ENCODE peak calls at places on chromosomes 5 and 9, in five cellular contexts. One of them, this sample, is unnamed.

GRCh38 chr9:4855861-4856260 is 63.1 kb downstream of the RCL1 start:
- DNase-seq in mesendoderm: no peak
- DNase-seq in H1: no peak
- DNase-seq in IMR-90: peak; percentile 78
- DNase-seq in trophoblast cell: no peak
- DNase-seq in this sample: peak; percentile 79

GRCh38 chr9:79757906-79758669 is 186.3 kb downstream of the TLE4 start:
- DNase-seq in trophoblast cell: no peak
- DNase-seq in mesendoderm: peak; percentile 8
- DNase-seq in H1: no peak
- DNase-seq in IMR-90: peak; percentile 46
- DNase-seq in this sample: peak; percentile 65

GRCh38 chr5:22754155-22754554 is 99.0 kb downstream of the CDH12 start:
- DNase-seq in H1: no peak
- DNase-seq in mesendoderm: no peak
- DNase-seq in trophoblast cell: no peak
- DNase-seq in IMR-90: no peak
- DNase-seq in this sample: no peak

GRCh38 chr5:143003328-143003636 is 233.1 kb downstream of the ARHGAP26 start:
- DNase-seq in IMR-90: no peak
- DNase-seq in H1: no peak
- DNase-seq in mesendoderm: no peak
- DNase-seq in trophoblast cell: no peak
- DNase-seq in this sample: no peak

GRCh38 chr9:16136961-16137360 is 584.1 kb downstream of the CCDC171 start:
- DNase-seq in mesendoderm: no peak
- DNase-seq in IMR-90: peak; percentile 79
- DNase-seq in H1: no peak
- DNase-seq in trophoblast cell: peak; percentile 14
- DNase-seq in this sample: peak; percentile 59

GRCh38 chr5:38725419-38725865 is 120.4 kb upstream of the OSMR start:
- DNase-seq in IMR-90: no peak
- DNase-seq in mesendoderm: no peak
- DNase-seq in H1: no peak
- DNase-seq in trophoblast cell: no peak
- DNase-seq in this sample: no peak

GRCh38 chr5:38443390-38443789 is 113.1 kb downstream of the LIFR start:
- DNase-seq in mesendoderm: no peak
- DNase-seq in H1: no peak
- DNase-seq in trophoblast cell: no peak
- DNase-seq in IMR-90: no peak
- DNase-seq in this sample: no peak

GRCh38 chr5:16808021-16808420 is 128.1 kb downstream of the MYO10 start:
- DNase-seq in H1: no peak
- DNase-seq in mesendoderm: no peak
- DNase-seq in IMR-90: no peak
- DNase-seq in trophoblast cell: peak; percentile 75
- DNase-seq in this sample: no peak

GRCh38 chr5:135476615-135477493 is 24.7 kb upstream of the TIFAB start:
- DNase-seq in trophoblast cell: no peak
- DNase-seq in IMR-90: no peak
- DNase-seq in H1: no peak
- DNase-seq in mesendoderm: peak; percentile 83
- DNase-seq in this sample: no peak

GRCh38 chr5:34053133-34053532 is 10.1 kb upstream of the C1QTNF3 start:
- DNase-seq in IMR-90: peak; percentile 78
- DNase-seq in mesendoderm: no peak
- DNase-seq in trophoblast cell: no peak
- DNase-seq in H1: no peak
- DNase-seq in this sample: peak; percentile 44

GRCh38 chr5:3607541-3608147 is 12.0 kb downstream of the IRX1 start:
- DNase-seq in H1: no peak
- DNase-seq in mesendoderm: no peak
- DNase-seq in IMR-90: no peak
- DNase-seq in trophoblast cell: no peak
- DNase-seq in this sample: no peak

GRCh38 chr9:35726876-35727438 is 5.0 kb downstream of the TLN1 start:
- DNase-seq in IMR-90: peak; percentile 51
- DNase-seq in mesendoderm: no peak
- DNase-seq in H1: no peak
- DNase-seq in trophoblast cell: no peak
- DNase-seq in this sample: peak; percentile 63
- H3K4ac ChIP-seq in IMR-90: peak overlapping the region; percentile 99
- H3K4ac ChIP-seq in mesendoderm: peak overlapping the region; percentile 93
- H3K4ac ChIP-seq in H1: no peak overlapping the region
- H3K4ac ChIP-seq in trophoblast cell: peak overlapping the region; percentile 97
- H3K4ac ChIP-seq in this sample: peak overlapping the region; percentile 90

GRCh38 chr9:37986001-37986400 is 82.1 kb upstream of the SLC25A51 start:
- DNase-seq in IMR-90: no peak
- DNase-seq in H1: no peak
- DNase-seq in mesendoderm: no peak
- DNase-seq in trophoblast cell: no peak
- DNase-seq in this sample: no peak
- H3K4me3 ChIP-seq in IMR-90: no peak overlapping the region
- H3K4me3 ChIP-seq in H1: no peak overlapping the region
- H3K4me3 ChIP-seq in mesendoderm: no peak overlapping the region
- H3K4me3 ChIP-seq in trophoblast cell: no peak overlapping the region
- H3K4me3 ChIP-seq in this sample: no peak overlapping the region

GRCh38 chr9:120839146-120839545 is 3.6 kb downstream of the PSMD5 start:
- DNase-seq in trophoblast cell: no peak
- DNase-seq in H1: no peak
- DNase-seq in IMR-90: peak; percentile 44
- DNase-seq in mesendoderm: peak; percentile 81
- DNase-seq in this sample: peak; percentile 51

GRCh38 chr9:120841930-120842684 is 615 bp downstream of the PSMD5 start:
- DNase-seq in trophoblast cell: no peak
- DNase-seq in mesendoderm: peak; percentile 28
- DNase-seq in IMR-90: peak; percentile 5
- DNase-seq in H1: no peak
- DNase-seq in this sample: peak; percentile 20

GRCh38 chr9:120846251-120846869 is 3.6 kb upstream of the PSMD5 start:
- DNase-seq in trophoblast cell: no peak
- DNase-seq in IMR-90: no peak
- DNase-seq in H1: no peak
- DNase-seq in mesendoderm: no peak
- DNase-seq in this sample: no peak

GRCh38 chr9:120845255-120845654 is 2.5 kb upstream of the PSMD5 start:
- DNase-seq in mesendoderm: no peak
- DNase-seq in IMR-90: peak; percentile 52
- DNase-seq in trophoblast cell: no peak
- DNase-seq in H1: no peak
- DNase-seq in this sample: no peak

GRCh38 chr9:120842685-120843485 is at the start of gene PSMD5:
- DNase-seq in IMR-90: peak; percentile 100
- DNase-seq in H1: peak; percentile 85
- DNase-seq in trophoblast cell: peak; percentile 100
- DNase-seq in mesendoderm: peak; percentile 100
- DNase-seq in this sample: peak; percentile 100
- H3K4ac ChIP-seq in IMR-90: peak within 1 kb of the TSS; percentile 85
- H3K4ac ChIP-seq in H1: peak within 1 kb of the TSS; percentile 27
- H3K4ac ChIP-seq in trophoblast cell: peak within 1 kb of the TSS; percentile 60
- H3K4ac ChIP-seq in mesendoderm: no peak within 1 kb of the TSS
- H3K4ac ChIP-seq in this sample: peak within 1 kb of the TSS; percentile 77

DNA sequence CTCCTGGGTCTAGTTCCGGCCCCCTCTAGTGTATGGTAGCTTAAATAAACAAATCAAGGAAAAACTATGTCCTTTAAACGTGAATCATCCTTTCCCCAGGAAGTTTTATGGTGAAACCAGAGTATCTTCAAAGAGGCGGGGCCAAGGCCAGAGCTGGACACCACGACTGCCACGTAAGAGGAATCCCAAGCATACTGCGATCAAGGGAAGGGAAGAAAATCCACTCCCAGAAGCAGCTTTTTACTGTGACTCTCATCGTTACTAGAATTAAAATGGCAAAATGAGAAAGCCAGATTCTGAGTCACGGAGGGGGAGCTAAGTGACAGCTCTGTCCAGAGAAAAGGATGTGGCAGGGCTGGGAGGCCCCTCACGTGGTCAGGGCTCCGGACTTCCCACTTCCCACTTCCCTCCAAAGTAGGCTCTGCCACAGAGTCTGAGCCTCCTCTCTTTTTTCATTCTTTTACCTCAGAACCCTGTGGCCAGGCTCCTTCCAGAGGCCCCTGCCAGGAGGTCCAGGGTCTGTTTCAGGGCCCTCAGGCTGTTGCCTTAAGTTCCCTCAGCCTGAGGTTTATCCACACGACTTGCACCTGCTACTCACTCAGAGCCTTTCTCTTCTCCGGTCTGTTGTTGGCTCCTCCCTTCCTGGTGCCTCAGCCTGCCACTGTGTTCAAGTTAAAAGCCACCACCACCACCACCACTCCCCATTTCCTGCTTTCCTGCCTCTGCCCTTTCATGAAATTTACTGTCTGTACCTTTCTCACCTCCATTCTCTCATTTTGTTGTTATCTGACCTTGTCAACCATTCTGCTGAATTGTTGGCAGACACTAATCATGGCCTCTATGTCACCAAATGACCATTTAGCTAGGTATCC is 1.4 kb upstream of the GLRX start:
- DNase-seq in H1: no peak
- DNase-seq in trophoblast cell: peak; percentile 91
- DNase-seq in IMR-90: peak; percentile 97
- DNase-seq in mesendoderm: peak; percentile 56
- DNase-seq in this sample: peak; percentile 99
- H3K4me3 ChIP-seq in H1: no peak overlapping the region
- H3K4me3 ChIP-seq in trophoblast cell: no peak overlapping the region
- H3K4me3 ChIP-seq in IMR-90: peak overlapping the region; percentile 4
- H3K4me3 ChIP-seq in mesendoderm: no peak overlapping the region
- H3K4me3 ChIP-seq in this sample: no peak overlapping the region

GRCh38 chr9:14097215-14097614 is 216.7 kb downstream of the NFIB start:
- DNase-seq in mesendoderm: peak; percentile 76
- DNase-seq in H1: no peak
- DNase-seq in IMR-90: peak; percentile 47
- DNase-seq in trophoblast cell: no peak
- DNase-seq in this sample: peak; percentile 85
- H3K4ac ChIP-seq in mesendoderm: no peak overlapping the region
- H3K4ac ChIP-seq in H1: no peak overlapping the region
- H3K4ac ChIP-seq in IMR-90: no peak overlapping the region
- H3K4ac ChIP-seq in trophoblast cell: no peak overlapping the region
- H3K4ac ChIP-seq in this sample: no peak overlapping the region

GRCh38 chr5:180918380-180918779 is 19.4 kb downstream of the BTNL8 start:
- DNase-seq in H1: no peak
- DNase-seq in trophoblast cell: no peak
- DNase-seq in mesendoderm: no peak
- DNase-seq in IMR-90: no peak
- DNase-seq in this sample: no peak

GRCh38 chr5:180920710-180921109 is 21.8 kb downstream of the BTNL8 start:
- DNase-seq in H1: no peak
- DNase-seq in IMR-90: no peak
- DNase-seq in mesendoderm: no peak
- DNase-seq in trophoblast cell: no peak
- DNase-seq in this sample: no peak

GRCh38 chr5:180910735-180911134 is 11.8 kb downstream of the BTNL8 start:
- DNase-seq in trophoblast cell: no peak
- DNase-seq in mesendoderm: peak; percentile 8
- DNase-seq in H1: no peak
- DNase-seq in IMR-90: no peak
- DNase-seq in this sample: no peak

GRCh38 chr5:180914646-180915045 is 15.7 kb downstream of the BTNL8 start:
- DNase-seq in H1: no peak
- DNase-seq in trophoblast cell: no peak
- DNase-seq in IMR-90: no peak
- DNase-seq in mesendoderm: no peak
- DNase-seq in this sample: no peak

GRCh38 chr5:180915924-180916323 is 17.0 kb downstream of the BTNL8 start:
- DNase-seq in trophoblast cell: no peak
- DNase-seq in mesendoderm: no peak
- DNase-seq in H1: no peak
- DNase-seq in IMR-90: no peak
- DNase-seq in this sample: no peak
- H3K4me3 ChIP-seq in trophoblast cell: no peak overlapping the region
- H3K4me3 ChIP-seq in mesendoderm: no peak overlapping the region
- H3K4me3 ChIP-seq in H1: no peak overlapping the region
- H3K4me3 ChIP-seq in IMR-90: no peak overlapping the region
- H3K4me3 ChIP-seq in this sample: no peak overlapping the region

DNA sequence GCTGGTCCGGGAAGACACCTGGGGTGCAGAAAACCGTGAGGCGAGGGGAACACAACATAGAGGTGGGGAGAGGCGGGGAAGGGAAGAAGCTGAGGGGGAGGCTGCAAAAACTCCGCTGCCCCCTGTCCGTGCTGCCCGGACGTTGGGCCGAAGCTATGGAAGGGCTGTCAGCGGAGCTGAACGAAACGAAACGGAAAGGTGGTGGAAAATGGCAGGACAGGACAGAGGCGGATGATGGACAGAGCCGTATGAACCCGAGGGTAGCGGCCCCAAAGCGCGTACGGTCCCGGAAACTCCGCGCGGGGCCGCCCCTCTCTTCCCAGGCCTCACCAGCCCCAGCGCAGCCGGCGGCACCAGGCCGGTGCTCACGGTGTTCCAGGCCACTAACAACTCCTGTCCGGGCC is 272 bp downstream of the ANAPC2 start:
- DNase-seq in H1: no peak
- DNase-seq in IMR-90: no peak
- DNase-seq in trophoblast cell: no peak
- DNase-seq in mesendoderm: no peak
- DNase-seq in this sample: no peak
- H3K4ac ChIP-seq in H1: peak overlapping the region; percentile 4
- H3K4ac ChIP-seq in IMR-90: peak overlapping the region; percentile 42
- H3K4ac ChIP-seq in trophoblast cell: peak overlapping the region; percentile 77
- H3K4ac ChIP-seq in mesendoderm: no peak overlapping the region
- H3K4ac ChIP-seq in this sample: peak overlapping the region; percentile 46

This sample was measured in mesenchymal stem cell.